ENCODE peak calls at places on chromosomes 1 and 21, in four cellular contexts. One of them, this sample, is unnamed.

GRCh38 chr21:42071146-42071737 is at the start of gene UMODL1:
- DNase-seq in HEK293T: no peak
- DNase-seq in NCI-H1092 treated with DMSO at 0.1 percent for 48 hours: peak
- DNase-seq in amniotic epithelial cell: no peak
- DNase-seq in this sample: no peak

GRCh38 chr1:78715181-78715661 is 65.6 kb downstream of the IFI44 start:
- DNase-seq in HEK293T: no peak
- DNase-seq in NCI-H1092 treated with DMSO at 0.1 percent for 48 hours: no peak
- DNase-seq in amniotic epithelial cell: peak
- DNase-seq in this sample: peak

GRCh38 chr1:243253927-243254232 is 1.2 kb downstream of the CEP170 start:
- DNase-seq in HEK293T: no peak
- DNase-seq in NCI-H1092 treated with DMSO at 0.1 percent for 48 hours: no peak
- DNase-seq in amniotic epithelial cell: no peak
- DNase-seq in this sample: no peak

GRCh38 chr1:163163861-163164582 is 38.7 kb downstream of the RGS5 start:
- DNase-seq in HEK293T: no peak
- DNase-seq in NCI-H1092 treated with DMSO at 0.1 percent for 48 hours: no peak
- DNase-seq in amniotic epithelial cell: peak
- DNase-seq in this sample: peak

GRCh38 chr1:57549280-57549679 is 125.4 kb upstream of the DAB1 start:
- DNase-seq in HEK293T: no peak
- DNase-seq in NCI-H1092 treated with DMSO at 0.1 percent for 48 hours: no peak
- DNase-seq in amniotic epithelial cell: no peak
- DNase-seq in this sample: no peak

GRCh38 chr1:235767795-235768194 is 98.9 kb downstream of the LYST start:
- DNase-seq in HEK293T: no peak
- DNase-seq in NCI-H1092 treated with DMSO at 0.1 percent for 48 hours: no peak
- DNase-seq in amniotic epithelial cell: no peak
- DNase-seq in this sample: no peak

GRCh38 chr1:194469282-194469681 is 1282.9 kb upstream of the B3GALT2 start:
- DNase-seq in HEK293T: no peak
- DNase-seq in NCI-H1092 treated with DMSO at 0.1 percent for 48 hours: no peak
- DNase-seq in amniotic epithelial cell: no peak
- DNase-seq in this sample: no peak

GRCh38 chr1:23810818-23811420 is 10.4 kb upstream of the GALE start:
- DNase-seq in HEK293T: peak
- DNase-seq in NCI-H1092 treated with DMSO at 0.1 percent for 48 hours: peak
- DNase-seq in amniotic epithelial cell: no peak
- DNase-seq in this sample: peak

GRCh38 chr1:198108646-198109045 is 48.2 kb upstream of the NEK7 start:
- DNase-seq in HEK293T: no peak
- DNase-seq in NCI-H1092 treated with DMSO at 0.1 percent for 48 hours: no peak
- DNase-seq in amniotic epithelial cell: no peak
- DNase-seq in this sample: peak

GRCh38 chr1:109509176-109510134 is at the start of gene AMIGO1:
- DNase-seq in HEK293T: peak
- DNase-seq in NCI-H1092 treated with DMSO at 0.1 percent for 48 hours: peak
- DNase-seq in amniotic epithelial cell: no peak
- DNase-seq in this sample: peak

GRCh38 chr1:32470991-32471694 is 6.3 kb downstream of the ZBTB8B start:
- DNase-seq in HEK293T: no peak
- DNase-seq in NCI-H1092 treated with DMSO at 0.1 percent for 48 hours: no peak
- DNase-seq in amniotic epithelial cell: no peak
- DNase-seq in this sample: no peak